ENCODE peak calls at places on chromosomes 13 and 19, in seven cellular contexts. X, V, D, W, B, Q and O are unnamed samples.

GRCh38 chr13:41409611-41410010 is 47.7 kb upstream of the RGCC start:
- DNase-seq in X (no peak), V (no peak), D (peak), W (no peak), B (no peak), Q (no peak), O (no peak)

GRCh38 chr13:51594432-51594831 is 10.2 kb downstream of the WDFY2 start:
- DNase-seq in X (no peak), V (no peak), D (no peak), W (no peak), B (no peak), Q (no peak), O (no peak)

GRCh38 chr13:100636441-100636840 is 38.2 kb downstream of the TMTC4 start:
- DNase-seq in X (no peak), V (no peak), D (no peak), W (no peak), B (no peak), Q (no peak), O (no peak)

GRCh38 chr19:33071887-33072286 is 7.2 kb upstream of the RHPN2 start:
- DNase-seq in X (no peak), V (no peak), D (no peak), W (no peak), B (no peak), Q (no peak), O (no peak)

GRCh38 chr19:48644839-48645651 is 942 bp downstream of the CA11 start:
- DNase-seq in X (peak), V (peak), D (no peak), W (no peak), B (peak), Q (no peak), O (no peak)

GRCh38 chr13:51733656-51734334 is 70.2 kb downstream of the DHRS12 start:
- DNase-seq in X (no peak), V (no peak), D (peak), W (no peak), B (no peak), Q (no peak), O (no peak)

GRCh38 chr13:46171223-46171622 is 10.8 kb downstream of the LCP1 start:
- DNase-seq in X (no peak), V (no peak), D (no peak), W (no peak), B (no peak), Q (no peak), O (no peak)

GRCh38 chr13:85930108-85930507 is 130.9 kb upstream of the SLITRK6 start:
- DNase-seq in X (no peak), V (no peak), D (no peak), W (no peak), B (no peak), Q (no peak), O (no peak)

GRCh38 chr19:29804493-29804892 is 7.3 kb upstream of the CCNE1 start:
- DNase-seq in X (no peak), V (no peak), D (no peak), W (no peak), B (no peak), Q (no peak), O (no peak)

GRCh38 chr19:52039169-52039568 is 9.5 kb downstream of the ZNF432 start:
- DNase-seq in X (no peak), V (no peak), D (no peak), W (no peak), B (no peak), Q (no peak), O (no peak)

GRCh38 chr13:50616101-50616500 is 227.4 kb downstream of the DLEU7 start:
- DNase-seq in X (no peak), V (no peak), D (no peak), W (no peak), B (no peak), Q (no peak), O (no peak)

GRCh38 chr19:40279761-40280607 is 5.2 kb downstream of the AKT2 start:
- DNase-seq in X (no peak), V (no peak), D (no peak), W (no peak), B (no peak), Q (no peak), O (no peak)

GRCh38 chr13:41199526-41199925 is 5.2 kb upstream of the KBTBD7 start:
- DNase-seq in X (no peak), V (no peak), D (no peak), W (no peak), B (no peak), Q (no peak), O (no peak)

GRCh38 chr19:46659151-46660007 is 1.6 kb downstream of the DACT3 start:
- DNase-seq in X (no peak), V (no peak), D (no peak), W (peak), B (no peak), Q (no peak), O (no peak)

GRCh38 chr19:3123956-3124355 is 11.9 kb upstream of the GNA15 start:
- DNase-seq in X (no peak), V (no peak), D (no peak), W (peak), B (peak), Q (no peak), O (no peak)

GRCh38 chr13:29573190-29573589 is 22.3 kb downstream of the SLC7A1 start:
- DNase-seq in X (no peak), V (peak), D (no peak), W (no peak), B (no peak), Q (no peak), O (no peak)

GRCh38 chr19:6794817-6795431 is 22.4 kb downstream of the VAV1 start:
- DNase-seq in X (no peak), V (no peak), D (no peak), W (no peak), B (no peak), Q (no peak), O (no peak)

DNA sequence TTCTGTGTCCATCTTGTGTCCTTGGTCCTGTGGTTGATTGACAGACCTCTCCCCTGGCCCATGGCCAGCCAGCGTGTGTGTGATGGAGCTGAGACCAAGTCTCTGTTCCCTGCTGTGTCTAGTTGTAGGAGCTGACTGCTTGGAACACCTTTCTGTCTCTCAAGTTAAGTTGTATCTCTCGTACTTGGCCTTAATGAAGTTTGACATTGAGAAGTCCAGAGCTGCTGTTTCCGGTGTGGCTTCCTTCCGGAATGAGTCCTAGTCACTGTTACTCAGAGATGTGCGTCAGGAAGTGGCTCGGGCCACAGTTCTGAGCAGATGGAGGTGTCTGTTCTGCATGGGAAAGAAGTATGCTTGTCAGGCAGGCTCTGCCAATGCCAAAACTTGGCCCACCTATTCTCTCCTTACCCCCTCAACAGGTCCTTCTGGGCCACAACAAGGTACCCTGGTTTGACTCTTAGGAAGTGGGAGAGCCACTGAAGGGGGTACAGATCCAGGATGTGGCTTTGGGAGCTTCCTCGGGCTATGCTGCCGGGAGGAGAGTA is 54.3 kb downstream of the GATAD2A start:
- DNase-seq in X (no peak), V (no peak), D (no peak), W (no peak), B (no peak), Q (no peak), O (no peak)
- TF ChIP-seq POLR2A in X (no peak), V (no peak), D (no peak), W (no peak), B (no peak), Q (no peak), O (no peak)

GRCh38 chr19:43525836-43526771 is 897 bp downstream of the ETHE1 start:
- DNase-seq in X (no peak), V (peak), D (no peak), W (no peak), B (no peak), Q (peak), O (no peak)

GRCh38 chr19:43524922-43525835 is 1.8 kb downstream of the ETHE1 start:
- DNase-seq in X (peak), V (peak), D (no peak), W (no peak), B (peak), Q (peak), O (peak)

GRCh38 chr19:43526884-43527859 is at the start of gene ETHE1:
- DNase-seq in X (no peak), V (peak), D (no peak), W (peak), B (peak), Q (peak), O (no peak)

GRCh38 chr19:43532571-43532961 is 422 bp upstream of the ZNF575 start:
- DNase-seq in X (peak), V (peak), D (no peak), W (peak), B (peak), Q (no peak), O (no peak)

GRCh38 chr19:43527860-43528622 is 1.0 kb upstream of the ETHE1 start:
- DNase-seq in X (no peak), V (peak), D (no peak), W (no peak), B (no peak), Q (no peak), O (no peak)
- H3K27ac ChIP-seq in X (no peak), V (peak), D (peak), W (peak), B (peak), Q (peak), O (peak)

GRCh38 chr19:19034204-19034624 is 811 bp downstream of the ARMC6 start:
- DNase-seq in X (peak), V (no peak), D (no peak), W (no peak), B (no peak), Q (no peak), O (no peak)
- TF ChIP-seq POLR2A in X (peak), V (no peak), D (no peak), W (peak), B (no peak), Q (no peak), O (no peak)

DNA sequence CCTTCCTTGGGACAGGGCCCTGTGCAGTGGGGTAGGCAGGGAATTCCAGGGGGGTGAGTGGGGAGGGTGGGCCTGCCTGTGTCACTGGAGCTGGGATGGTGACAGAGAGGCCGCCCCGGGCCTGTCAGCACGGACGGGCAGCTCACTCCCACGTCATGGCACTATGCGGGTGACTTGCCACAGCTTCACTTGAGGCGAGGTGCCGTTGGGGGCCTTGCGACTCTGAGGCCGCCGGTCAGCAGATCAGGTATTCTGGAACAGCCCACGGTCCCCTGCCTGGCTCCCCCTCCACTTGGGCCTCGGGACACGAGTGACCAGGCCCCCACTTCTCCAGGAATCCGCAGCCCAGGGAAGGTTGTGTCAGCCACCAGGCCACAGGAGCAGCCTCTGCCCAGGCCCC is 2.9 kb upstream of the MIDN start:
- DNase-seq in X (no peak), V (no peak), D (no peak), W (peak), B (no peak), Q (no peak), O (no peak)
- H3K27ac ChIP-seq in X (peak), V (peak), D (peak), W (peak), B (peak), Q (peak), O (peak)

GRCh38 chr13:110561335-110562033 is at the start of gene RAB20:
- DNase-seq in X (peak), V (peak), D (peak), W (peak), B (peak), Q (peak), O (no peak)
- TF ChIP-seq POLR2A in X (peak), V (no peak), D (peak), W (peak), B (no peak), Q (no peak), O (no peak)

GRCh38 chr13:114035583-114036501 is 62.0 kb upstream of the C13orf46 start:
- DNase-seq in X (no peak), V (peak), D (no peak), W (peak), B (no peak), Q (no peak), O (no peak)
- H3K27ac ChIP-seq in X (no peak), V (peak), D (peak), W (no peak), B (peak), Q (peak), O (peak)